ENCODE peak calls at places on chromosomes 6 and 20, in five cellular contexts. D, G, Q, A and I are unnamed samples. For H3K9me3, the result is how much of the 10 kb centered on the place peaks cover.

GRCh38 chr20:63973160-63973479 is 3.4 kb upstream of the ZNF512B start:
- DNase-seq in D (no peak), Q (no peak), G (no peak), A (no peak), I (no peak)

GRCh38 chr6:14212632-14213031 is 95.1 kb downstream of the CD83 start:
- DNase-seq in A (no peak), G (no peak), Q (no peak), D (no peak), I (no peak)

GRCh38 chr6:157530126-157530525 is 149.1 kb downstream of the ZDHHC14 start:
- DNase-seq in A (no peak), D (no peak), Q (no peak), G (no peak), I (no peak)

GRCh38 chr20:32580970-32581838 is 3.9 kb downstream of the NOL4L start:
- DNase-seq in D (no peak), A (no peak), G (no peak), Q (no peak), I (no peak)

GRCh38 chr6:143079325-143079640 is 18.6 kb downstream of the AIG1 start:
- DNase-seq in G (no peak), Q (no peak), D (no peak), A (no peak), I (no peak)

GRCh38 chr6:150720774-150721233 is 121.1 kb downstream of the PLEKHG1 start:
- DNase-seq in Q (no peak), D (no peak), A (no peak), G (no peak), I (no peak)

GRCh38 chr6:2876210-2877056 is 26.7 kb downstream of the SERPINB9 start:
- DNase-seq in D (no peak), G (peak), A (peak), Q (no peak), I (no peak)

GRCh38 chr6:113909224-113909856 is 52.2 kb downstream of the MARCKS start:
- DNase-seq in G (no peak), A (no peak), Q (no peak), D (peak), I (no peak)

GRCh38 chr6:121633309-121633708 is 197.9 kb downstream of the GJA1 start:
- DNase-seq in A (no peak), Q (no peak), D (no peak), G (no peak), I (no peak)

GRCh38 chr6:121630716-121631115 is 195.3 kb downstream of the GJA1 start:
- DNase-seq in A (no peak), G (no peak), D (no peak), Q (no peak), I (no peak)

GRCh38 chr6:121641158-121641557 is 205.7 kb downstream of the GJA1 start:
- DNase-seq in Q (no peak), D (no peak), A (no peak), G (no peak), I (no peak)

GRCh38 chr6:121639041-121639440 is 203.6 kb downstream of the GJA1 start:
- DNase-seq in D (no peak), G (no peak), Q (no peak), A (no peak), I (no peak)

GRCh38 chr6:121635355-121635754 is 199.9 kb downstream of the GJA1 start:
- DNase-seq in Q (no peak), G (no peak), A (no peak), D (no peak), I (no peak)
- H3K9me3 ChIP-seq in Q (under half), G (under half), A (under half), D (under half), I (under half)

GRCh38 chr6:17565399-17565798 is 34.7 kb upstream of the FAM8A1 start:
- DNase-seq in G (no peak), D (no peak), Q (no peak), A (no peak), I (no peak)
- H3K9me3 ChIP-seq in G (under half), D (under half), Q (under half), A (under half), I (under half)

GRCh38 chr6:30282522-30282921 is 44.2 kb upstream of the TRIM39 start:
- DNase-seq in A (no peak), G (no peak), D (no peak), Q (no peak), I (no peak)

GRCh38 chr6:30287139-30287538 is 39.6 kb upstream of the TRIM39 start:
- DNase-seq in Q (no peak), A (no peak), D (no peak), G (no peak), I (no peak)

GRCh38 chr6:30283761-30284160 is 43.0 kb upstream of the TRIM39 start:
- DNase-seq in G (no peak), D (no peak), Q (no peak), A (no peak), I (no peak)
- H3K9me3 ChIP-seq in G (under half), D (half or more), Q (under half), A (under half), I (under half)

GRCh38 chr6:160978141-160978926 is 13.2 kb upstream of the MAP3K4 start:
- DNase-seq in Q (no peak), D (no peak), G (peak), A (no peak), I (no peak)
- H3K9me3 ChIP-seq in Q (under half), D (under half), G (under half), A (under half), I (under half)